ENCODE peak calls at places on chromosomes 5 and 9, in ten cellular contexts. J, K, T, P, N, V, H, S, O and U are unnamed samples.

GRCh38 chr9:119020284-119020683 is 349.0 kb downstream of the BRINP1 start:
- DNase-seq in J (no peak), K (no peak), T (no peak), P (no peak), N (no peak), V (no peak), H (peak; percentile 25), S (no peak), O (no peak), U (no peak)

GRCh38 chr5:102986074-102986473 is 133.9 kb downstream of the GIN1 start:
- DNase-seq in J (no peak), K (no peak), T (no peak), P (no peak), N (no peak), V (no peak), H (no peak), S (no peak), O (no peak), U (no peak)

GRCh38 chr9:121192959-121193645 is 8.6 kb downstream of the RAB14 start:
- DNase-seq in J (no peak), K (no peak), T (no peak), P (no peak), N (no peak), V (no peak), H (no peak), S (no peak), O (no peak), U (no peak)

GRCh38 chr5:172620506-172620905 is 20.6 kb upstream of the NEURL1B start:
- DNase-seq in J (peak; percentile 30), K (no peak), T (no peak), P (no peak), N (peak; percentile 22), V (no peak), H (no peak), S (no peak), O (no peak), U (no peak)

GRCh38 chr5:50958852-50959457 is 292.5 kb downstream of the PARP8 start:
- DNase-seq in J (no peak), K (no peak), T (no peak), P (peak; percentile 33), N (no peak), V (no peak), H (peak; percentile 60), S (peak; percentile 19), O (no peak), U (no peak)

GRCh38 chr5:156594406-156594805 is 255.7 kb upstream of the PPP1R2B start:
- DNase-seq in J (no peak), K (no peak), T (no peak), P (no peak), N (no peak), V (no peak), H (no peak), S (no peak), O (no peak), U (no peak)

GRCh38 chr9:37410969-37411785 is 11.3 kb upstream of the GRHPR start:
- DNase-seq in J (peak; percentile 68), K (no peak), T (no peak), P (no peak), N (no peak), V (no peak), H (no peak), S (no peak), O (no peak), U (no peak)

GRCh38 chr5:173868096-173868879 is 19.9 kb upstream of the CPEB4 start:
- DNase-seq in J (no peak), K (no peak), T (no peak), P (no peak), N (no peak), V (no peak), H (no peak), S (no peak), O (peak; percentile 77), U (no peak)

DNA sequence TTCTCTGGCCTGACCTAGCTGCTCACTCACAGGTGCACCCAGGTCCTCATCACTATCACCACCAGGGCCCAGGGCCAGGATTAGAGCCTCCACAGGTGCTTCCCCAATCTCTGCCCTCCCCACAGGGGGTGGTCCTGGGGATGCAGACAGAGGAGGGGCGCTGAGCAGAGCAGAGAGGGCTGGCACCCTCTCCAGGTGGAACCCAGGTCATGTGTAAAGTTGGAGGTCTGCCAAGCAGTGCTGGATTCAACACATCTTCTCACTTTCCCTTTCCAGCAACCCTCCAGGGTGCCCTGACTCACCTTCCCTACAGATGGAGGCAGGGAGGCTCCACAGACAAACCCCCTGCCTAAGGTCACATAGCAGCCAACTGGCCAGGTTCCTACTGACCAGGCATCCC is 18.2 kb upstream of the ZNF484 start:
- DNase-seq in J (peak; percentile 39), K (no peak), T (no peak), P (no peak), N (no peak), V (peak; percentile 20), H (no peak), S (no peak), O (no peak), U (no peak)
- H3K27ac ChIP-seq in J (no peak overlapping the region), K (no peak overlapping the region), T (no peak overlapping the region), P (no peak overlapping the region), N (no peak overlapping the region), V (no peak overlapping the region), H (no peak overlapping the region), S (no peak overlapping the region), O (no peak overlapping the region), U (no peak overlapping the region)

DNA sequence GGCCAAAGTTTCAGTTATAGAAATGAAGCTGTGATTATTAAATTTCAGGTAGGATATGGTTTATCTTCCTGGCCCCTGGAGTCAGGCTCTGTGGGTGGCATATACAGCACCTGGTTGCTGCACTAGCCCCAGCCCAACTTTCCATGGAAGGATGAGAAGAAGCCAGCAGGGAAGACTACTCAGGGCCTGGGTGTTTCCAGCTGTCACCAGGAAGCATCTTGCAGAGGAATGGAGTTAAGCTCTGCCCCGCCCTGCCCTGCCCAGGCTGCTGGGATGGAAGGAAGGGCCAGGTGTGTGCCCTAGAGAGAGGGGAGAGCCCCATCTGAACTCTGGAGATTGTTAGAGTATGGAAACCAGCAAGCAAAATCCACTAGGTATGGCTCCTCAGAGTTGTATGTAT is 42.8 kb upstream of the FAT2 start:
- DNase-seq in J (no peak), K (no peak), T (no peak), P (no peak), N (no peak), V (no peak), H (no peak), S (no peak), O (no peak), U (no peak)
- H3K4me1 ChIP-seq in J (no peaks in the 10 kb centered on the region), K (no peaks in the 10 kb centered on the region), T (no peaks in the 10 kb centered on the region), P (peaks cover 2% of the 10 kb centered on the region), N (no peaks in the 10 kb centered on the region), V (no peaks in the 10 kb centered on the region), H (peaks cover 2% of the 10 kb centered on the region), S (no peaks in the 10 kb centered on the region), O (no peaks in the 10 kb centered on the region), U (peaks cover 32% of the 10 kb centered on the region)

GRCh38 chr5:995318-995717 is 13.3 kb upstream of the NKD2 start:
- DNase-seq in J (no peak), K (no peak), T (no peak), P (no peak), N (peak; percentile 35), V (no peak), H (no peak), S (no peak), O (peak; percentile 23), U (no peak)

GRCh38 chr5:997711-998110 is 10.9 kb upstream of the NKD2 start:
- DNase-seq in J (no peak), K (peak; percentile 65), T (no peak), P (no peak), N (no peak), V (no peak), H (no peak), S (no peak), O (no peak), U (no peak)

GRCh38 chr5:998975-999501 is 9.6 kb upstream of the NKD2 start:
- DNase-seq in J (no peak), K (peak; percentile 74), T (peak; percentile 11), P (no peak), N (no peak), V (no peak), H (no peak), S (no peak), O (peak; percentile 27), U (no peak)

GRCh38 chr5:998276-998974 is 10.2 kb upstream of the NKD2 start:
- DNase-seq in J (no peak), K (peak; percentile 61), T (no peak), P (no peak), N (peak; percentile 47), V (peak; percentile 46), H (no peak), S (no peak), O (peak; percentile 13), U (no peak)

DNA sequence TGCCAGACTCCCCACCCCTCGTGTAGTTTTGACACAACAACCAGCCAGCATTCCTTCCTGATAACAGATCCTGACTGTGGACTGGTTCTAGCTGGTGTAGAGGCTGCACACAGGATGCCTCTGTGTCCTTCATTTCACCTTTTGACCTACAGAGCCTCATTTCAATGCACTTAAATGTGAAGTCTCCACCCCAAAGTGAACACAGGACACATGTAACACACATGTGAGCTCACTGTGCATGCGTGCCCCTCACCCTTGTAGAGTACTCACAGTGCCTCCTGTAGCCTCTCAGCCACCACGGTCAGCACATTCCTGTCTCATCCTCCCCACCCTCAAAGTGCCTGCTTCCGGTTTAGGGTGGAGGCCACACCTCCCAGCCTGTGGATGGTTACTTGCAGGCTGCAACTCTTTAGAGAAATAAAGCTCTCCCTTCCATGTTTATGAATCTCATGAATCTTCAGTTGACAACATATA is 11.6 kb upstream of the NKD2 start:
- DNase-seq in J (no peak), K (peak; percentile 73), T (peak; percentile 25), P (no peak), N (no peak), V (peak; percentile 47), H (no peak), S (peak; percentile 36), O (no peak), U (no peak)
- TF ChIP-seq POLR2A in J (no peak), K (no peak), T (no peak), P (no peak), N (no peak), V (no peak), H (no peak), S (no peak), O (no peak), U (no peak)

GRCh38 chr5:44909009-44909408 is 100.3 kb downstream of the MRPS30 start:
- DNase-seq in J (no peak), K (no peak), T (no peak), P (no peak), N (no peak), V (no peak), H (no peak), S (no peak), O (no peak), U (no peak)

GRCh38 chr5:44907396-44907795 is 98.6 kb downstream of the MRPS30 start:
- DNase-seq in J (no peak), K (no peak), T (no peak), P (no peak), N (no peak), V (no peak), H (no peak), S (no peak), O (no peak), U (no peak)

GRCh38 chr5:44914221-44914620 is 105.5 kb downstream of the MRPS30 start:
- DNase-seq in J (no peak), K (no peak), T (no peak), P (no peak), N (no peak), V (no peak), H (no peak), S (no peak), O (no peak), U (no peak)

DNA sequence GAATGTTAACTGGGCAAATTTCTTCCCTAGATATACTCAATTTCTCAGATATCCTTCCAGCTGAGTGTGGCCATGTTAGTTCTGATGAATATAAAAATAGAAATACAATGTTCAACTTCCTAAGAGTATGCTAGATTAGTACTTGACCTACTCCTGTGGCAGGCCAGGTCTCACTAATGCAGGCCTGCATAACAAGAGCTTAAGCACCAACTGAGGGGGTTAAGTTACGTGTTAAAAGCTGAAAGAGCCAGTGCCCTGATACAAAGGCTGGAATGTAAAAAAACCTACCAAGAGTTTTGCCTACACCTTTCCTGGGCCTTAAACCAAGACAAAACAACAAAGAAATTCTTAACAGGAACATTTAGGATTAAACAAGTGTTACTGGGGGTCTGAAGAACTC is 102.8 kb downstream of the MRPS30 start:
- DNase-seq in J (no peak), K (no peak), T (no peak), P (no peak), N (no peak), V (no peak), H (no peak), S (no peak), O (no peak), U (no peak)
- H3K27ac ChIP-seq in J (no peak overlapping the region), K (no peak overlapping the region), T (no peak overlapping the region), P (no peak overlapping the region), N (no peak overlapping the region), V (no peak overlapping the region), H (no peak overlapping the region), S (no peak overlapping the region), O (no peak overlapping the region), U (no peak overlapping the region)